ENCODE peak calls at places on chromosomes 5 and 9, in six cellular contexts. K is left ventricle myocardium inferior; S is suprapubic skin; P is heart right ventricle; O is naive thymus-derived CD4-positive, alpha-beta T cell; H is CD8-positive, alpha-beta memory T cell. V is an unnamed sample. For H3K4me1 and H3K36me3, the result is how much of the 10 kb centered on the place peaks cover.

GRCh38 chr9:134965421-134965820 is 47.7 kb upstream of the FCN1 start:
- DNase-seq in S (peak), O (no peak), H (no peak), P (no peak), K (no peak), V (peak)

GRCh38 chr5:178074266-178074952 is 38.9 kb upstream of the N4BP3 start:
- DNase-seq in P (no peak), H (no peak), S (no peak), K (no peak), O (no peak), V (no peak)

GRCh38 chr9:28651050-28651722 is 1077.9 kb upstream of the C9orf72 start:
- DNase-seq in H (no peak), P (no peak), K (no peak), S (no peak), O (no peak), V (no peak)

GRCh38 chr9:125902865-125903512 is 155.8 kb downstream of the PBX3 start:
- DNase-seq in O (no peak), S (no peak), K (no peak), P (no peak), H (no peak), V (no peak)

GRCh38 chr5:143010335-143010734 is 240.2 kb downstream of the ARHGAP26 start:
- DNase-seq in K (no peak), O (no peak), H (no peak), S (no peak), P (no peak), V (no peak)

GRCh38 chr5:132226516-132227234 is 978 bp downstream of the P4HA2 start:
- DNase-seq in O (no peak), P (peak), S (no peak), H (no peak), K (no peak), V (no peak)

GRCh38 chr9:72313507-72313906 is 51.5 kb downstream of the ZFAND5 start:
- DNase-seq in O (no peak), K (no peak), P (no peak), H (no peak), S (no peak), V (no peak)

GRCh38 chr9:98867434-98868168 is 60.1 kb downstream of the GALNT12 start:
- DNase-seq in P (peak), O (no peak), S (peak), K (peak), H (no peak), V (peak)

GRCh38 chr5:168654225-168654624 is 75.1 kb upstream of the PANK3 start:
- DNase-seq in P (peak), H (no peak), K (peak), O (no peak), S (no peak), V (peak)

GRCh38 chr9:129131300-129132145 is 20.3 kb downstream of the PTPA start:
- DNase-seq in S (peak), H (peak), K (peak), P (peak), O (peak), V (peak)

GRCh38 chr5:1239514-1240251 is 14.5 kb downstream of the SLC6A18 start:
- DNase-seq in S (no peak), O (no peak), P (no peak), H (no peak), K (no peak), V (no peak)

GRCh38 chr9:124353166-124353768 is 62.0 kb downstream of the PSMB7 start:
- DNase-seq in S (peak), H (no peak), O (no peak), K (no peak), P (no peak), V (no peak)

GRCh38 chr5:1732955-1733354 is 66.7 kb downstream of the MRPL36 start:
- DNase-seq in H (no peak), P (no peak), O (no peak), K (no peak), S (no peak), V (no peak)

DNA sequence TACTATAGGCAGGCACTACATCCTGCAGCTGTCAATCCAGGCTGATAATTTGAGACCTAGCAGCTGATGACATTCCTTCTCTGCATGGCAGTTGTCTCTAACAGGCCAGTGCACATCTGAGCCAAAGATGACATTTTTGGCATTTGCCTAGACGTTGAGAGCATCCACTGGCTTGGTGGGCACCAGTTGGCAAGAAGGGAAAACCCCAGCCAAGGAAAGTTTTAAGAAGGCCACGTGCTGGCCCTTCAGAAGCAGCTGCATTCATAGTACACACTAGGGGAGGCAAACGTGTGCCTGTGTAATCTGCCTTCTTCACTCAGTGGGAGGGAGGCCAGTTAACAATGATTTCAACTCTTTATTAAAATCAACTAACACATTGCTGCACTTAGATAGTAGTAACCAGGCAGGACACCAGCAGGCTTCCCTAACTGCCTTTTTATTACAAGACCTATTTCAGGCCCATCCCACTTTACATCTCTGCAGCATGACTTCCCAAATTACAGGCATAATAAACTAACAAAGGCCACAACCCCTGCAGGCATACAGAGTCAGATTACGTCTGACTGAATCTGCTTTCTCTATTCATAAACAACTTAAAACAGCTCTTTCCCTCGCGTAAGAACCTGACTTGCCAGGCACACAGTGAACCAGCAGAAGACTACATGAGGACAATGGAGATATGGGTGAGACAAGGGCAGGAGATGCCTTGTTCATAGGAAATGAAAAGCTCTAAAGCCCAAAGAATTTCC is 576.3 kb downstream of the PDE4D start:
- DNase-seq in P (no peak), K (no peak), O (no peak), S (no peak), H (no peak), V (no peak)
- H3K27ac ChIP-seq in P (peak), K (peak), O (no peak), S (peak), H (no peak), V (peak)

GRCh38 chr5:150153483-150153882 is 2.2 kb downstream of the PDGFRB start:
- DNase-seq in P (no peak), H (no peak), S (no peak), O (no peak), K (no peak), V (no peak)

GRCh38 chr5:150154618-150155134 is 969 bp downstream of the PDGFRB start:
- DNase-seq in S (no peak), K (no peak), P (no peak), O (no peak), H (no peak), V (no peak)

GRCh38 chr5:150155258-150156032 is at the start of gene PDGFRB:
- DNase-seq in P (peak), K (peak), H (peak), O (no peak), S (peak), V (peak)

GRCh38 chr5:150153957-150154617 is 1.6 kb downstream of the PDGFRB start:
- DNase-seq in H (no peak), P (peak), S (no peak), O (no peak), K (no peak), V (no peak)

GRCh38 chr5:150152636-150153462 is 2.8 kb downstream of the PDGFRB start:
- DNase-seq in P (peak), K (no peak), H (no peak), O (no peak), S (no peak), V (no peak)
- H3K4me1 ChIP-seq in P (under half), K (under half), H (under half), O (under half), S (under half), V (under half)

GRCh38 chr9:137812356-137813023 is 65.1 kb upstream of the CACNA1B start:
- DNase-seq in K (no peak), P (no peak), H (no peak), S (peak), O (no peak), V (no peak)
- H3K36me3 ChIP-seq in K (half or more), P (under half), H (under half), S (half or more), O (under half), V (under half)

GRCh38 chr9:115198018-115198417 is 80.1 kb upstream of the TNC start:
- DNase-seq in S (no peak), P (peak), H (no peak), K (peak), O (no peak), V (peak)

GRCh38 chr9:115202960-115203751 is 85.2 kb upstream of the TNC start:
- DNase-seq in H (no peak), O (no peak), P (no peak), S (no peak), K (peak), V (no peak)

GRCh38 chr9:115204827-115205506 is 87.0 kb upstream of the TNC start:
- DNase-seq in K (no peak), S (no peak), O (no peak), P (no peak), H (no peak), V (no peak)

GRCh38 chr9:115200711-115201505 is 83.0 kb upstream of the TNC start:
- DNase-seq in H (no peak), P (no peak), O (no peak), K (no peak), S (no peak), V (no peak)

DNA sequence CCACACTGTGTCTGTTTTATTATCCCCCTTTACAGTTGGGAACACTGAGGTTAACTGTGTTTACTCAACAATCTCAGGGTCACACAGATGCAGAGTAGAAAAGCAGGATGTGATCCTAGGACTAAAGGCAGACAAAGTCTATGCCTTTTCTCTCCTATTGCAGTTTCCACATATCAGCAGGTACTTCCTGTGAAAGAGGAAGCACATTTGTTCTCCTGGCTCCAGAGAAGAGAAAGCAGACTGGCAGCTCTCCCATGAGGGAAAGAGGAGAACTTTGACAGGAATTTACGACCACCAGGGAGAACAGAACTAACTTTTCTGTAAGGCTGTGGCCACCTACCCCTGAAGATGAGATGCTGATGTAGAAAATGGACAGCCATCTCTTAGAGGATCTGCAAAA is 84.2 kb upstream of the TNC start:
- DNase-seq in H (no peak), K (no peak), O (no peak), P (no peak), S (no peak), V (no peak)
- H3K27ac ChIP-seq in H (no peak), K (no peak), O (no peak), P (no peak), S (no peak), V (no peak)

GRCh38 chr9:113613815-113614413 is 150.4 kb downstream of the RGS3 start:
- DNase-seq in K (no peak), O (no peak), P (no peak), H (no peak), S (peak), V (no peak)
- H3K4me1 ChIP-seq in K (half or more), O (under half), P (half or more), H (under half), S (under half), V (under half)

V was measured in psoas muscle.